ENCODE peak calls at places on chromosomes 6 and 20, in six cellular contexts. U is neuronal stem cell, X is mesenchymal stem cell, T is mesendoderm, S is IMR-90, E is H1. N is an unnamed sample.
A peak's percentile ranks its signal among the peaks of the same experiment; 100 is the strongest.

GRCh38 chr6:137927777-137928218 is 60.7 kb downstream of the TNFAIP3 start:
- DNase-seq in U (no peak), X (peak; percentile 11), T (peak; percentile 26), S (peak; percentile 53), E (no peak), N (no peak)

GRCh38 chr20:5030348-5031205 is 29.3 kb upstream of the SLC23A2 start:
- DNase-seq in U (no peak), X (no peak), T (no peak), S (no peak), E (no peak), N (no peak)

GRCh38 chr6:91490672-91491071 is 903.8 kb upstream of the MAP3K7 start:
- DNase-seq in U (no peak), X (peak; percentile 26), T (no peak), S (no peak), E (no peak), N (no peak)

GRCh38 chr20:39338977-39339376 is 376.8 kb downstream of the DHX35 start:
- DNase-seq in U (no peak), X (no peak), T (peak; percentile 1), S (no peak), E (no peak), N (no peak)

GRCh38 chr6:29828471-29828797 is 809 bp downstream of the HLA-G start:
- DNase-seq in U (no peak), X (no peak), T (no peak), S (no peak), E (no peak), N (peak; percentile 75)

GRCh38 chr6:155341130-155341828 is 27.0 kb upstream of the TFB1M start:
- DNase-seq in U (no peak), X (peak; percentile 88), T (no peak), S (peak; percentile 74), E (no peak), N (no peak)

GRCh38 chr6:143337201-143337949 is 113.1 kb downstream of the ADAT2 start:
- DNase-seq in U (no peak), X (peak; percentile 12), T (peak; percentile 84), S (peak; percentile 8), E (peak; percentile 70), N (peak; percentile 90)

GRCh38 chr6:165988757-165989456 is 178.7 kb downstream of the TBXT start:
- DNase-seq in U (no peak), X (peak; percentile 40), T (no peak), S (no peak), E (no peak), N (no peak)

GRCh38 chr6:43119456-43119855 is 43.3 kb downstream of the PTK7 start:
- DNase-seq in U (no peak), X (no peak), T (no peak), S (no peak), E (no peak), N (no peak)

GRCh38 chr6:13147396-13148181 is 180.7 kb downstream of the TBC1D7 start:
- DNase-seq in U (no peak), X (no peak), T (no peak), S (no peak), E (no peak), N (no peak)

GRCh38 chr6:170048615-170049256 is 242.1 kb downstream of the DLL1 start:
- DNase-seq in U (no peak), X (peak; percentile 79), T (no peak), S (peak; percentile 33), E (no peak), N (no peak)

GRCh38 chr6:169807219-169807618 is 55.8 kb downstream of the ERMARD start:
- DNase-seq in U (no peak), X (no peak), T (no peak), S (no peak), E (no peak), N (no peak)

GRCh38 chr6:22253955-22254655 is 42.7 kb downstream of the PRL start:
- DNase-seq in U (peak; percentile 71), X (no peak), T (no peak), S (no peak), E (no peak), N (no peak)

GRCh38 chr6:82097676-82098075 is 149.9 kb downstream of the IBTK start:
- DNase-seq in U (no peak), X (no peak), T (peak; percentile 3), S (no peak), E (no peak), N (no peak)

GRCh38 chr20:60131375-60131774 is 173.2 kb downstream of the CDH26 start:
- DNase-seq in U (no peak), X (no peak), T (no peak), S (no peak), E (no peak), N (no peak)

GRCh38 chr6:98827295-98828159 is 6.8 kb upstream of the POU3F2 start:
- DNase-seq in U (peak; percentile 61), X (no peak), T (peak; percentile 78), S (no peak), E (no peak), N (peak; percentile 71)

GRCh38 chr6:125884656-125885055 is 71.9 kb upstream of the HINT3 start:
- DNase-seq in U (no peak), X (no peak), T (no peak), S (no peak), E (no peak), N (no peak)

GRCh38 chr6:124487778-124488431 is 474.3 kb upstream of the RNF217 start:
- DNase-seq in U (no peak), X (peak; percentile 74), T (no peak), S (peak; percentile 6), E (no peak), N (no peak)

GRCh38 chr20:31517373-31517772 is 3.1 kb downstream of the HM13 start:
- DNase-seq in U (no peak), X (peak; percentile 76), T (peak; percentile 86), S (peak; percentile 58), E (no peak), N (peak; percentile 84)

GRCh38 chr6:170295519-170296422 is 4.9 kb upstream of the DLL1 start:
- DNase-seq in U (peak; percentile 81), X (no peak), T (peak; percentile 63), S (no peak), E (peak; percentile 74), N (peak; percentile 97)

GRCh38 chr6:81669445-81669844 is 83.0 kb downstream of the TENT5A start:
- DNase-seq in U (no peak), X (no peak), T (no peak), S (no peak), E (no peak), N (no peak)

GRCh38 chr6:93104195-93104817 is 315.1 kb downstream of the EPHA7 start:
- DNase-seq in U (peak; percentile 72), X (peak; percentile 55), T (no peak), S (no peak), E (no peak), N (no peak)

GRCh38 chr6:152984387-152984872 is 1.6 kb upstream of the FBXO5 start:
- DNase-seq in U (no peak), X (no peak), T (peak; percentile 45), S (no peak), E (no peak), N (no peak)
- H2BK15ac ChIP-seq in U (no peak overlapping the region), X (no peak overlapping the region), T (no peak overlapping the region), S (peak overlapping the region; percentile 18), E (no peak overlapping the region), N (no peak overlapping the region)

GRCh38 chr6:38730136-38730862 is 15.2 kb downstream of the DNAH8 start:
- DNase-seq in U (no peak), X (no peak), T (no peak), S (no peak), E (no peak), N (no peak)
- H2BK15ac ChIP-seq in U (no peak overlapping the region), X (no peak overlapping the region), T (no peak overlapping the region), S (no peak overlapping the region), E (no peak overlapping the region), N (no peak overlapping the region)

GRCh38 chr20:23305098-23305497 is 45.5 kb upstream of the NXT1 start:
- DNase-seq in U (no peak), X (peak; percentile 52), T (no peak), S (no peak), E (no peak), N (no peak)

GRCh38 chr20:23303325-23304102 is 47.1 kb upstream of the NXT1 start:
- DNase-seq in U (no peak), X (no peak), T (no peak), S (no peak), E (no peak), N (no peak)

GRCh38 chr20:23302386-23302785 is 48.2 kb upstream of the NXT1 start:
- DNase-seq in U (no peak), X (no peak), T (no peak), S (no peak), E (no peak), N (no peak)

GRCh38 chr20:23302801-23303200 is 47.8 kb upstream of the NXT1 start:
- DNase-seq in U (no peak), X (no peak), T (no peak), S (no peak), E (no peak), N (no peak)

DNA sequence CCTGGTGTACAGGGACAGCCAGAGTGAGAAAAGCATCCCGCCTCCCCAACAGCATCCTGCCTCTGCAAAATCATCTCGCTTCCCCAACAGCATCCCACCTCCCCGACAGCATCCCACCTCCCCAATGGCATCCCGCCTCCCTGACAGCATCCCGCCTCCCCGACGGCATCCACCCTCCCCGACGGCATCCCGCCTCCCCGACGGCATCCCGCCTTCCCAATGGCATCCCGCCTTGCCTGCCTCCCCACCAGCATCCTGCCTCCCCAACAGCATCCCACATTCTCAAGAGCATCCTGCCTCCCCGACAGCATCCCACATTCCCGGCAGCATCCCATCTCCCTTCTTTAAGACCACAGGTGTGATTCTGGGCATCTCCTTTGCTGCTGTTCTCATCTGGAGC is 46.0 kb upstream of the NXT1 start:
- DNase-seq in U (no peak), X (no peak), T (no peak), S (no peak), E (no peak), N (no peak)
- H2BK15ac ChIP-seq in U (no peak overlapping the region), X (no peak overlapping the region), T (no peak overlapping the region), S (no peak overlapping the region), E (no peak overlapping the region), N (no peak overlapping the region)

GRCh38 chr20:52998268-52998667 is 26.1 kb downstream of the TSHZ2 start:
- DNase-seq in U (no peak), X (no peak), T (no peak), S (no peak), E (no peak), N (no peak)
- H2BK15ac ChIP-seq in U (no peak overlapping the region), X (no peak overlapping the region), T (no peak overlapping the region), S (no peak overlapping the region), E (no peak overlapping the region), N (no peak overlapping the region)

N was measured in H9.